ENCODE peak calls at places on chromosomes 13 and 19, in six cellular contexts. Y, Q, J, O, H and A are unnamed samples.

GRCh38 chr19:49767380-49767779 is 579 bp downstream of the AP2A1 start:
- DNase-seq in Y (no peak), H (no peak), Q (no peak), J (no peak), O (no peak), A (no peak)

GRCh38 chr13:73065665-73066350 is 7.0 kb downstream of the KLF5 start:
- DNase-seq in Q (no peak), H (no peak), O (no peak), Y (no peak), J (no peak), A (no peak)

GRCh38 chr13:34408635-34409034 is 533.4 kb upstream of the NBEA start:
- DNase-seq in O (no peak), J (no peak), Y (no peak), Q (no peak), H (no peak), A (no peak)

GRCh38 chr19:42206871-42207755 is 10.4 kb downstream of the DEDD2 start:
- DNase-seq in Y (peak; percentile 62), Q (no peak), O (no peak), H (no peak), J (peak; percentile 44), A (peak; percentile 63)

GRCh38 chr19:47094557-47095517 is 18.7 kb downstream of the ZC3H4 start:
- DNase-seq in Q (peak; percentile 33), J (no peak), H (peak; percentile 44), O (no peak), Y (no peak), A (no peak)

GRCh38 chr19:47107953-47108746 is 5.4 kb downstream of the ZC3H4 start:
- DNase-seq in J (peak; percentile 29), Q (no peak), O (no peak), Y (peak; percentile 46), H (no peak), A (peak; percentile 49)

GRCh38 chr19:50003810-50004419 is 21.3 kb downstream of the VRK3 start:
- DNase-seq in J (peak; percentile 97), Y (peak; percentile 91), Q (peak; percentile 40), O (no peak), H (peak; percentile 49), A (peak; percentile 80)

GRCh38 chr19:2345794-2346663 is 14.0 kb upstream of the TMPRSS9 start:
- DNase-seq in Y (peak; percentile 30), Q (no peak), J (no peak), H (no peak), O (no peak), A (peak; percentile 18)

GRCh38 chr13:93965587-93965986 is 513.9 kb downstream of the DCT start:
- DNase-seq in O (no peak), Y (no peak), J (no peak), H (no peak), Q (no peak), A (no peak)

GRCh38 chr13:69704311-69704710 is 403.3 kb upstream of the ATXN8OS start:
- DNase-seq in Q (no peak), J (no peak), Y (peak; percentile 53), H (no peak), O (no peak), A (no peak)

GRCh38 chr19:11745871-11746270 is 7.1 kb upstream of the ZNF823 start:
- DNase-seq in J (no peak), Y (no peak), Q (no peak), O (no peak), H (no peak), A (no peak)

GRCh38 chr13:99982741-99983400 is 1.3 kb downstream of the ZIC2 start:
- DNase-seq in Q (no peak), H (no peak), Y (no peak), O (no peak), J (no peak), A (no peak)

GRCh38 chr19:5828661-5829566 is 10.6 kb downstream of the FUT6 start:
- DNase-seq in H (peak; percentile 69), Q (peak; percentile 19), O (peak; percentile 82), J (no peak), Y (peak; percentile 10), A (no peak)

GRCh38 chr19:1952635-1953034 is 11.7 kb downstream of the CSNK1G2 start:
- DNase-seq in O (no peak), Y (no peak), Q (no peak), J (no peak), H (no peak), A (peak; percentile 49)

GRCh38 chr13:111564657-111565056 is 244.2 kb downstream of the TEX29 start:
- DNase-seq in J (no peak), Q (no peak), H (no peak), Y (no peak), O (no peak), A (no peak)

GRCh38 chr19:42242071-42242511 is 311 bp downstream of the GSK3A start:
- DNase-seq in H (no peak), Y (no peak), J (no peak), Q (peak; percentile 34), O (no peak), A (no peak)

GRCh38 chr13:24127116-24127631 is 33.3 kb upstream of the SPATA13 start:
- DNase-seq in J (peak; percentile 43), O (no peak), Q (no peak), H (peak; percentile 27), Y (peak; percentile 28), A (peak; percentile 16)

GRCh38 chr13:97125810-97126738 is 96.1 kb upstream of the MBNL2 start:
- DNase-seq in O (peak; percentile 47), Y (peak; percentile 85), J (peak; percentile 39), Q (peak; percentile 14), H (peak; percentile 13), A (peak; percentile 75)

GRCh38 chr13:51564252-51564651 is 20.0 kb upstream of the WDFY2 start:
- DNase-seq in Q (no peak), Y (no peak), J (no peak), O (no peak), H (no peak), A (no peak)

GRCh38 chr19:35755160-35755549 is 1.7 kb downstream of the HSPB6 start:
- DNase-seq in O (peak; percentile 70), J (no peak), Q (no peak), Y (no peak), H (no peak), A (no peak)

GRCh38 chr19:49231804-49232203 is 74.2 kb downstream of the TRPM4 start:
- DNase-seq in H (peak; percentile 35), J (no peak), Y (no peak), O (no peak), Q (peak; percentile 18), A (no peak)

GRCh38 chr19:56085571-56086275 is 35.4 kb downstream of the ZNF787 start:
- DNase-seq in O (no peak), Y (peak; percentile 36), H (no peak), Q (no peak), J (peak; percentile 62), A (peak; percentile 31)

GRCh38 chr13:26062853-26063444 is 11.1 kb upstream of the SHISA2 start:
- DNase-seq in O (no peak), Q (peak; percentile 45), H (no peak), J (peak; percentile 33), Y (peak; percentile 53), A (peak; percentile 43)

GRCh38 chr13:99055286-99056073 is 77.6 kb upstream of the DOCK9 start:
- DNase-seq in Q (no peak), Y (no peak), J (no peak), H (peak; percentile 29), O (no peak), A (no peak)

GRCh38 chr19:34254552-34255432 is at the start of gene GARRE1:
- DNase-seq in Q (peak; percentile 85), O (peak; percentile 95), H (peak; percentile 56), J (peak; percentile 24), Y (no peak), A (no peak)

GRCh38 chr19:57887195-57887941 is 1.5 kb downstream of the ZNF814 start:
- DNase-seq in O (peak; percentile 36), Q (no peak), J (no peak), Y (no peak), H (no peak), A (no peak)

GRCh38 chr19:43767316-43767715 is 12.6 kb upstream of the SMG9 start:
- DNase-seq in Q (no peak), H (no peak), J (no peak), Y (no peak), O (no peak), A (no peak)

GRCh38 chr13:47454986-47455385 is 546.1 kb downstream of the SUCLA2 start:
- DNase-seq in H (no peak), O (no peak), Q (no peak), Y (no peak), J (peak; percentile 40), A (peak; percentile 43)

GRCh38 chr19:40144947-40145748 is 46.1 kb upstream of the MAP3K10 start:
- DNase-seq in O (no peak), J (no peak), H (no peak), Q (no peak), Y (no peak), A (no peak)

GRCh38 chr13:110450941-110451340 is 110.6 kb downstream of the RAB20 start:
- DNase-seq in H (no peak), O (no peak), J (no peak), Y (no peak), Q (no peak), A (no peak)

GRCh38 chr13:86986448-86986847 is 684.7 kb upstream of the SLITRK5 start:
- DNase-seq in H (no peak), O (no peak), Y (peak; percentile 15), Q (no peak), J (peak; percentile 25), A (no peak)

GRCh38 chr13:113092776-113093579 is 12.6 kb upstream of the F7 start:
- DNase-seq in J (no peak), H (no peak), Y (no peak), O (no peak), Q (no peak), A (no peak)

GRCh38 chr13:98142427-98143156 is at the start of gene FARP1:
- DNase-seq in O (peak; percentile 92), H (peak; percentile 39), J (peak; percentile 65), Y (peak; percentile 70), Q (no peak), A (peak; percentile 45)

GRCh38 chr13:40613192-40613818 is 53.1 kb downstream of the FOXO1 start:
- DNase-seq in O (no peak), J (no peak), Y (no peak), Q (peak; percentile 52), H (peak; percentile 53), A (no peak)

GRCh38 chr19:4374451-4375163 is 25.7 kb downstream of the SH3GL1 start:
- DNase-seq in O (no peak), J (peak; percentile 87), Q (no peak), Y (peak; percentile 76), H (no peak), A (peak; percentile 96)